ENCODE peak calls at places on chromosomes 11 and 22, in nine cellular contexts. M is sigmoid colon, C is AG04450, K is OCI-LY7, N is breast epithelium, F is SK-N-SH, O is left lung, T is astrocyte, A is brain microvascular endothelial cell. Y is an unnamed sample.

GRCh38 chr11:81990659-81991443 is 742.8 kb downstream of the FAM181B start:
- DNase-seq in M (no peak), C (no peak), K (no peak), N (no peak), F (no peak), O (no peak), T (no peak), A (no peak), Y (no peak)

GRCh38 chr11:131486100-131486499 is 115.7 kb downstream of the NTM start:
- DNase-seq in M (no peak), C (no peak), K (no peak), N (no peak), F (no peak), O (no peak), T (peak; percentile 11), A (peak; percentile 53), Y (no peak)

GRCh38 chr22:38949889-38950405 is 7.5 kb upstream of the APOBEC3A start:
- DNase-seq in M (peak; percentile 52), C (no peak), K (no peak), N (peak; percentile 13), F (no peak), O (peak; percentile 20), T (no peak), A (no peak), Y (peak; percentile 44)

GRCh38 chr11:85821636-85822035 is 10.7 kb upstream of the SYTL2 start:
- DNase-seq in M (no peak), C (no peak), K (no peak), N (no peak), F (no peak), O (no peak), T (peak; percentile 73), A (peak; percentile 32), Y (no peak)

GRCh38 chr11:66950113-66950535 is 8.1 kb downstream of the PC start:
- DNase-seq in M (peak; percentile 67), C (no peak), K (no peak), N (peak; percentile 92), F (no peak), O (no peak), T (peak; percentile 77), A (peak; percentile 91), Y (no peak)

GRCh38 chr11:118438314-118438931 is 2.1 kb downstream of the KMT2A start:
- DNase-seq in M (peak; percentile 72), C (peak; percentile 57), K (peak; percentile 53), N (peak; percentile 59), F (peak; percentile 53), O (peak; percentile 50), T (peak; percentile 83), A (peak; percentile 87), Y (no peak)

GRCh38 chr11:130583866-130584265 is 135.4 kb downstream of the ADAMTS15 start:
- DNase-seq in M (no peak), C (no peak), K (no peak), N (no peak), F (no peak), O (no peak), T (no peak), A (no peak), Y (no peak)

GRCh38 chr11:73055002-73055401 is 87.1 kb downstream of the FCHSD2 start:
- DNase-seq in M (no peak), C (no peak), K (no peak), N (no peak), F (no peak), O (no peak), T (no peak), A (no peak), Y (no peak)

GRCh38 chr22:23523746-23524145 is 56.3 kb downstream of the IGLL1 start:
- DNase-seq in M (no peak), C (no peak), K (no peak), N (no peak), F (no peak), O (no peak), T (no peak), A (no peak), Y (peak; percentile 13)

GRCh38 chr22:20629401-20629800 is 122.0 kb downstream of the MED15 start:
- DNase-seq in M (no peak), C (no peak), K (no peak), N (no peak), F (no peak), O (no peak), T (no peak), A (no peak), Y (no peak)

GRCh38 chr11:61555051-61555969 is 25.6 kb downstream of the SYT7 start:
- DNase-seq in M (no peak), C (no peak), K (no peak), N (no peak), F (peak; percentile 90), O (no peak), T (no peak), A (no peak), Y (no peak)
- H3K27ac ChIP-seq in M (no peak overlapping the region), C (no peak overlapping the region), K (no peak overlapping the region), N (no peak overlapping the region), F (no peak overlapping the region), O (no peak overlapping the region), T (no peak overlapping the region), A (no peak overlapping the region), Y (no peak overlapping the region)

GRCh38 chr11:70104961-70105360 is 26.8 kb downstream of the ANO1 start:
- DNase-seq in M (no peak), C (no peak), K (no peak), N (no peak), F (no peak), O (no peak), T (no peak), A (no peak), Y (no peak)

GRCh38 chr11:70107191-70107590 is 29.1 kb downstream of the ANO1 start:
- DNase-seq in M (no peak), C (no peak), K (no peak), N (no peak), F (no peak), O (no peak), T (no peak), A (no peak), Y (no peak)

GRCh38 chr11:70105369-70105754 is 27.2 kb downstream of the ANO1 start:
- DNase-seq in M (no peak), C (no peak), K (no peak), N (no peak), F (peak; percentile 37), O (no peak), T (no peak), A (no peak), Y (no peak)

GRCh38 chr11:70106757-70107156 is 28.6 kb downstream of the ANO1 start:
- DNase-seq in M (no peak), C (no peak), K (no peak), N (no peak), F (no peak), O (no peak), T (no peak), A (no peak), Y (no peak)

DNA sequence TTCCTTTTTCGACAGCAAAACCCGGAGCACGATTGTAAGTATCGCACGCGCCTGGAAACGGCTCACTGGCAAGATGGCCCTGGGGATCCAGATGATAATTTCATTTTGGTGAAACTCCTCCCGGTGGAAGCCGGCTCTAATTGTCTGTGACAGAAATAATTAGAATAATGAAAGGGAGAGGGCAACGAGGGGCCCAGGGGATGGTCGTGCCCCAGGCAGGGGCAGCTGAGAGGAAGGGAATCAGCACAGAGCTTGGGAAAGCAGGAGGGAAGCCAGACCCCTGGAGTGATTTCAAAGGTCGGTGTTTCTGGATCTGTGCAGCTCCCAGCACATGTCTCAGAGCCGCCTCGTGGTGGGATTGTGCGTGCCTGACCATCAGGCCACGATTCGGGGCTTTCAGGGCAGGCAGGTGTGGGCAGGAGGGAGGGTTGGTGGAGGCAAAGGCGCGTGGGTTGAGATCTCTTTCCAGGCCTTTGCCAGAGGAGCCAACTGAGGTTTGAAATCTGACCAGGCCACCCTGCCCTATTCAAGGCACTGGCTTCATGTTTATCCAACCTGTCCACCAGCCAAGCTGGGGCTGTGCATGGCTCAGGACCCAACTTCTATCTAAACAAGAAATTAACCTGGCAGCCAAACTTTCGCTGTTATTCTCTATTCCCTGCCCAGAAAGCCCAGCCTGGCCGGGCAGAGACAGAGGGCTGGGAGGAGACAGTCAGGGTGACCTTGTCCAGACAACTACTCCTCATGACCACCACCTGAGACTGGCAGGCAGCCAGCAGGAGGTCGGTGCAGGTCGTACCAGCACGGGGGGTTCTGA is 27.8 kb downstream of the ANO1 start:
- DNase-seq in M (peak; percentile 87), C (no peak), K (no peak), N (peak; percentile 83), F (peak; percentile 87), O (no peak), T (no peak), A (no peak), Y (no peak)
- TF ChIP-seq CTCF in M (peak; percentile 41), C (no peak), K (no peak), N (no peak), F (no peak), O (no peak), T (no peak), A (peak; percentile 30), Y (no peak)

GRCh38 chr11:105790841-105791240 is 181.0 kb downstream of the GRIA4 start:
- DNase-seq in M (no peak), C (no peak), K (no peak), N (no peak), F (no peak), O (no peak), T (no peak), A (no peak), Y (no peak)

GRCh38 chr11:105790021-105790420 is 180.1 kb downstream of the GRIA4 start:
- DNase-seq in M (no peak), C (no peak), K (no peak), N (no peak), F (no peak), O (no peak), T (no peak), A (no peak), Y (no peak)

GRCh38 chr11:105783216-105783615 is 173.3 kb downstream of the GRIA4 start:
- DNase-seq in M (no peak), C (no peak), K (no peak), N (no peak), F (no peak), O (no peak), T (no peak), A (no peak), Y (no peak)

GRCh38 chr11:105789579-105789978 is 179.7 kb downstream of the GRIA4 start:
- DNase-seq in M (no peak), C (no peak), K (no peak), N (no peak), F (no peak), O (no peak), T (no peak), A (no peak), Y (no peak)

DNA sequence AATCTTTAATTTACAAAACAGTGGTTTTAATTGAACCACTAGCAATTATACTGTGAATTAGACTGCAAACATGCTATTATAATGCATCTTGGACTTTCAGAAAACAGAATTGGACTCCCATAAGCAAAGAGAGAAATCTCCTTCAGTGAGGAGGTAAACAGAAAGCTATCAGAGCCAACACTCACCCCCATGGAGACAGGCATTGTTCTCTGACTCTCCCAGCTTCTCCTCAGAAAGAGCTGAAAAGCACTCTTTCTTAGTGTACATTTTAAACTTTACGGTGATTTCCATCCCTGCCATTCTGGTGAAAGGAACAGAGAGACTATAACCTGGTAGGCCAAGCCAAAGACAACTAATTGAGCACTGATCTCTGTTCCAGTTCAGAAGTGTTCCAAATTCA is 176.9 kb downstream of the GRIA4 start:
- DNase-seq in M (no peak), C (no peak), K (no peak), N (no peak), F (no peak), O (no peak), T (no peak), A (no peak), Y (no peak)
- H3K27ac ChIP-seq in M (no peak overlapping the region), C (no peak overlapping the region), K (no peak overlapping the region), N (no peak overlapping the region), F (no peak overlapping the region), O (no peak overlapping the region), T (no peak overlapping the region), A (no peak overlapping the region), Y (no peak overlapping the region)

GRCh38 chr11:20387262-20388095 is at the start of gene PRMT3:
- DNase-seq in M (peak; percentile 97), C (peak; percentile 88), K (peak; percentile 96), N (peak; percentile 88), F (peak; percentile 97), O (peak; percentile 96), T (peak; percentile 83), A (peak; percentile 91), Y (peak; percentile 97)
- TF ChIP-seq CTCF in M (peak; percentile 98), C (no peak), K (no peak), N (peak; percentile 92), F (no peak), O (peak; percentile 92), T (no peak), A (no peak), Y (peak; percentile 17)

Y was measured in lower lobe of right lung.